ENCODE peak calls at places on chromosomes 2 and 18, in four cellular contexts. One of them, this sample, is unnamed.
A peak's percentile ranks its signal among the peaks of the same experiment; 100 is the strongest.

GRCh38 chr2:231332388-231332787 is 63.1 kb upstream of the B3GNT7 start:
- DNase-seq in transverse colon: no peak
- DNase-seq in neural crest cell: no peak
- DNase-seq in body of pancreas: no peak
- DNase-seq in this sample: no peak

GRCh38 chr18:58407649-58408407 is 221.1 kb downstream of the ALPK2 start:
- DNase-seq in transverse colon: no peak
- DNase-seq in body of pancreas: no peak
- DNase-seq in neural crest cell: no peak
- DNase-seq in this sample: no peak

GRCh38 chr2:200171761-200172482 is 134.6 kb upstream of the SPATS2L start:
- DNase-seq in neural crest cell: no peak
- DNase-seq in transverse colon: no peak
- DNase-seq in body of pancreas: no peak
- DNase-seq in this sample: no peak

GRCh38 chr2:71223767-71224333 is 3.1 kb downstream of the PAIP2B start:
- DNase-seq in body of pancreas: peak; percentile 75
- DNase-seq in transverse colon: peak; percentile 64
- DNase-seq in neural crest cell: peak; percentile 54
- DNase-seq in this sample: peak; percentile 66

GRCh38 chr2:137826373-137827372 is 137.6 kb upstream of the HNMT start:
- DNase-seq in body of pancreas: no peak
- DNase-seq in transverse colon: no peak
- DNase-seq in neural crest cell: no peak
- DNase-seq in this sample: no peak

GRCh38 chr2:41965886-41966285 is 81.9 kb upstream of the PKDCC start:
- DNase-seq in transverse colon: peak; percentile 20
- DNase-seq in neural crest cell: no peak
- DNase-seq in body of pancreas: peak; percentile 35
- DNase-seq in this sample: no peak

GRCh38 chr18:32478317-32478716 is 7.6 kb upstream of the GAREM1 start:
- DNase-seq in neural crest cell: no peak
- DNase-seq in body of pancreas: no peak
- DNase-seq in transverse colon: no peak
- DNase-seq in this sample: no peak

GRCh38 chr2:231919341-231920035 is 6.7 kb downstream of the NPPC start:
- DNase-seq in transverse colon: no peak
- DNase-seq in body of pancreas: no peak
- DNase-seq in neural crest cell: no peak
- DNase-seq in this sample: no peak

GRCh38 chr2:196500686-196501431 is 138.7 kb upstream of the CCDC150 start:
- DNase-seq in body of pancreas: no peak
- DNase-seq in neural crest cell: no peak
- DNase-seq in transverse colon: no peak
- DNase-seq in this sample: no peak

GRCh38 chr2:232541961-232542714 is 2.6 kb downstream of the CHRNG start:
- DNase-seq in transverse colon: no peak
- DNase-seq in body of pancreas: no peak
- DNase-seq in neural crest cell: no peak
- DNase-seq in this sample: no peak

GRCh38 chr2:227450921-227451654 is 20.9 kb upstream of the AGFG1 start:
- DNase-seq in neural crest cell: no peak
- DNase-seq in body of pancreas: peak; percentile 39
- DNase-seq in transverse colon: no peak
- DNase-seq in this sample: no peak

GRCh38 chr18:51135795-51136194 is 61.7 kb downstream of the MEX3C start:
- DNase-seq in transverse colon: no peak
- DNase-seq in neural crest cell: no peak
- DNase-seq in body of pancreas: no peak
- DNase-seq in this sample: peak; percentile 25

GRCh38 chr2:201175971-201176570 is 6.9 kb upstream of the CASP10 start:
- DNase-seq in transverse colon: peak; percentile 27
- DNase-seq in neural crest cell: no peak
- DNase-seq in body of pancreas: peak; percentile 48
- DNase-seq in this sample: peak; percentile 77

GRCh38 chr2:150280255-150280654 is 207.2 kb downstream of the RND3 start:
- DNase-seq in transverse colon: no peak
- DNase-seq in neural crest cell: no peak
- DNase-seq in body of pancreas: peak; percentile 32
- DNase-seq in this sample: no peak

GRCh38 chr18:9365406-9365805 is 30.8 kb downstream of the TWSG1 start:
- DNase-seq in body of pancreas: no peak
- DNase-seq in transverse colon: no peak
- DNase-seq in neural crest cell: no peak
- DNase-seq in this sample: no peak

GRCh38 chr2:236939751-236940229 is 145.9 kb upstream of the COPS8 start:
- DNase-seq in body of pancreas: no peak
- DNase-seq in transverse colon: no peak
- DNase-seq in neural crest cell: no peak
- DNase-seq in this sample: no peak

GRCh38 chr2:58553937-58554336 is 312.8 kb upstream of the FANCL start:
- DNase-seq in transverse colon: no peak
- DNase-seq in body of pancreas: no peak
- DNase-seq in neural crest cell: no peak
- DNase-seq in this sample: peak; percentile 34

GRCh38 chr2:168053676-168054075 is 193.7 kb downstream of the STK39 start:
- DNase-seq in transverse colon: no peak
- DNase-seq in neural crest cell: no peak
- DNase-seq in body of pancreas: no peak
- DNase-seq in this sample: no peak

GRCh38 chr2:207617011-207617671 is 8.1 kb downstream of the METTL21A start:
- DNase-seq in neural crest cell: no peak
- DNase-seq in body of pancreas: no peak
- DNase-seq in transverse colon: no peak
- DNase-seq in this sample: no peak

GRCh38 chr2:122138561-122138960 is 383.1 kb downstream of the TSN start:
- DNase-seq in transverse colon: no peak
- DNase-seq in neural crest cell: no peak
- DNase-seq in body of pancreas: no peak
- DNase-seq in this sample: no peak

GRCh38 chr18:3903341-3903740 is 453.4 kb downstream of the TGIF1 start:
- DNase-seq in transverse colon: no peak
- DNase-seq in neural crest cell: no peak
- DNase-seq in body of pancreas: no peak
- DNase-seq in this sample: no peak

GRCh38 chr18:40867452-40867851 is 1087.6 kb upstream of the PIK3C3 start:
- DNase-seq in neural crest cell: no peak
- DNase-seq in body of pancreas: no peak
- DNase-seq in transverse colon: no peak
- DNase-seq in this sample: no peak

GRCh38 chr2:70753978-70754377 is 14.0 kb downstream of the ADD2 start:
- DNase-seq in body of pancreas: no peak
- DNase-seq in neural crest cell: no peak
- DNase-seq in transverse colon: no peak
- DNase-seq in this sample: no peak

GRCh38 chr18:78612318-78612717 is 367.3 kb upstream of the SALL3 start:
- DNase-seq in neural crest cell: no peak
- DNase-seq in transverse colon: no peak
- DNase-seq in body of pancreas: no peak
- DNase-seq in this sample: no peak

GRCh38 chr2:178909507-178909906 is 102.3 kb upstream of the TTN start:
- DNase-seq in transverse colon: no peak
- DNase-seq in body of pancreas: no peak
- DNase-seq in neural crest cell: no peak
- DNase-seq in this sample: no peak

GRCh38 chr2:40129725-40130124 is 322.2 kb downstream of the SLC8A1 start:
- DNase-seq in transverse colon: peak; percentile 29
- DNase-seq in neural crest cell: no peak
- DNase-seq in body of pancreas: no peak
- DNase-seq in this sample: no peak

GRCh38 chr18:7329036-7329435 is 98.1 kb downstream of the LRRC30 start:
- DNase-seq in body of pancreas: no peak
- DNase-seq in neural crest cell: no peak
- DNase-seq in transverse colon: no peak
- DNase-seq in this sample: no peak

GRCh38 chr18:75314117-75314516 is 103.5 kb downstream of the TSHZ1 start:
- DNase-seq in body of pancreas: no peak
- DNase-seq in transverse colon: no peak
- DNase-seq in neural crest cell: no peak
- DNase-seq in this sample: no peak

GRCh38 chr2:228048838-228049490 is 132.5 kb downstream of the SPHKAP start:
- DNase-seq in neural crest cell: peak; percentile 17
- DNase-seq in body of pancreas: peak; percentile 32
- DNase-seq in transverse colon: peak; percentile 10
- DNase-seq in this sample: peak; percentile 66

GRCh38 chr2:156329031-156329921 is 3.2 kb downstream of the NR4A2 start:
- DNase-seq in body of pancreas: no peak
- DNase-seq in transverse colon: no peak
- DNase-seq in neural crest cell: no peak
- DNase-seq in this sample: no peak

GRCh38 chr2:174158003-174158402 is 90.3 kb downstream of the OLA1 start:
- DNase-seq in body of pancreas: peak; percentile 42
- DNase-seq in transverse colon: peak; percentile 16
- DNase-seq in neural crest cell: peak; percentile 26
- DNase-seq in this sample: peak; percentile 59

GRCh38 chr2:118846667-118847446 is 591 bp downstream of the EN1 start:
- DNase-seq in body of pancreas: no peak
- DNase-seq in neural crest cell: no peak
- DNase-seq in transverse colon: no peak
- DNase-seq in this sample: peak; percentile 46

GRCh38 chr2:176923205-176923604 is 289.4 kb upstream of the HNRNPA3 start:
- DNase-seq in transverse colon: no peak
- DNase-seq in neural crest cell: no peak
- DNase-seq in body of pancreas: no peak
- DNase-seq in this sample: no peak
- TF ChIP-seq CTCF in transverse colon: no peak
- TF ChIP-seq CTCF in neural crest cell: no peak
- TF ChIP-seq CTCF in body of pancreas: no peak
- TF ChIP-seq CTCF in this sample: no peak

GRCh38 chr2:101442042-101442666 is 32.8 kb downstream of the RFX8 start:
- DNase-seq in neural crest cell: no peak
- DNase-seq in body of pancreas: no peak
- DNase-seq in transverse colon: no peak
- DNase-seq in this sample: no peak
- TF ChIP-seq CTCF in neural crest cell: no peak
- TF ChIP-seq CTCF in body of pancreas: no peak
- TF ChIP-seq CTCF in transverse colon: no peak
- TF ChIP-seq CTCF in this sample: no peak

DNA sequence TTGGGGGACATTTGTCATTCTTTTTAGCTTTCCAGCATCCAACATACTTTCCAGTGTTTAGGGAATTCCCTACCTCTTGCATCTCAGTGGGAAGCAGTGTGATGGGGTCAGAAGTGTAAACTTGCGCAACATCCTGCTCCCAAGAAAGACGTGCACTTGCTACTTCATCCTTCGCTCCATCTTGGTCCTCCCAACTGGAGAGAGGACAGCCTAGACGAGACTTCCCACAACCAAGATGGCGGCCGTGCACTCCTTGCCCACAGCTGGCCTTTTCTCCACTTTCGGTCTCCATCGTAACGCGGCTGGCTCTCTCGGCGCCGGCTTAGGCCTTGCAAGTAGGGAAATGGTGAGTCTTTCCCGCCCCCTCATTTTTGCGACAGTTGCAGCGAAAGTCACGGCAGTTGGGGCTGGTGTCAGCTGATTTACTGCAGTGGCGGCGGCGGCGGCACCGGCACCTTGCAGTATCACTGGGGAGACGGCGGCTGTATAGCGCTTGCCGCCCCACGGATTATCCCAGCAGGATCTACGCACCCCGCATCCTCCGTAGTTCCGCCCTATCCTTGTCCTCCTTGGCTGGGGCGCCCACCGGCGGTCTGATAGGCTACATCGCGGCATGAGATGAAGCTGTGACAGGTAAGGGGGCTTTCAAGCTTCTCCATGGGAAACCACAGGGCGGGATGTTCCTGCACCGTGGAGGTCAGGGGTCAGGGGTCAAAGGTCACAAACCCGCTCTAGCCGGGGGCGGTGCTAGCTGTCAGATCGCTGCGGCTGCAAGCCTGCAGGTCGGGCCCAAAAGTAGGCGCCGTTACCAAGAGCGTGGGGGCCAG is at the start of gene WDR7:
- DNase-seq in neural crest cell: peak; percentile 90
- DNase-seq in body of pancreas: peak; percentile 99
- DNase-seq in transverse colon: peak; percentile 97
- DNase-seq in this sample: peak; percentile 94
- TF ChIP-seq CTCF in neural crest cell: no peak
- TF ChIP-seq CTCF in body of pancreas: no peak
- TF ChIP-seq CTCF in transverse colon: peak; percentile 13
- TF ChIP-seq CTCF in this sample: no peak

GRCh38 chr2:172279843-172280242 is 147.5 kb upstream of the ITGA6 start:
- DNase-seq in transverse colon: no peak
- DNase-seq in neural crest cell: no peak
- DNase-seq in body of pancreas: no peak
- DNase-seq in this sample: no peak
- TF ChIP-seq CTCF in transverse colon: no peak
- TF ChIP-seq CTCF in neural crest cell: no peak
- TF ChIP-seq CTCF in body of pancreas: no peak
- TF ChIP-seq CTCF in this sample: no peak

GRCh38 chr2:21422050-21422449 is 298.3 kb downstream of the TDRD15 start:
- DNase-seq in transverse colon: peak; percentile 16
- DNase-seq in neural crest cell: peak; percentile 51
- DNase-seq in body of pancreas: no peak
- DNase-seq in this sample: peak; percentile 29
- TF ChIP-seq CTCF in transverse colon: no peak
- TF ChIP-seq CTCF in neural crest cell: peak; percentile 56
- TF ChIP-seq CTCF in body of pancreas: no peak
- TF ChIP-seq CTCF in this sample: no peak

DNA sequence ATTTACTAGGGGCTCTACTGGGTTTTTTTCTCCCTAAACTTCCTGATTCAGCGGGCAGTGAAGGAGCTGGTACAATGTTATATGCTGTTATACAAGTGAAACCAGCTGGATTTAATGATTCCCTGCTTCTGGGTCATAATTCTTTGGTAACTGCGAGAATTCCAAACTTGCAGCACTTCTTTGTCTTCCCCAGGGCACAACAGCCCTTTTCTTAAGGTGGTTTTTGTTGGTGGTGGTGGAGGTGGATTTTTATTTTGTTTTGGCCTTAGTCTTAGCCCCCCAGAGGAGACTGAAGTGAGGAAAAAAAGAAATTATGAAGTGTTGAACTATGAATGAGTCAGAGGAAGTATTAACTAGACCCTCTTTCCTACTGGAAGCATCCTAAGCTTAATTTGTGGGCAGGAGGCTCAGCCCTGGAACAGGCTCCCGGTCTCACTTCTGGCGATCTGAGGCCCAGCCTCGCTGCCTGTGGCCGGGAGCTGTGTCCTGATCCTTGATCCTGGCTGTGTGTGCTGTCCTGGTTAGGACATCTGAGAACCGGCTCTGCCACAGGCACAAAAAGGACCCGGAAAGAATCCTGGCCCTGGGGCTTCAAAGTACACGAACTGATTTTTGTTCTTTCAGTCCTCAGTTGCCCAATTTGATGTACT is 141.9 kb downstream of the LYPD6B start:
- DNase-seq in transverse colon: no peak
- DNase-seq in neural crest cell: no peak
- DNase-seq in body of pancreas: no peak
- DNase-seq in this sample: no peak
- TF ChIP-seq CTCF in transverse colon: no peak
- TF ChIP-seq CTCF in neural crest cell: no peak
- TF ChIP-seq CTCF in body of pancreas: no peak
- TF ChIP-seq CTCF in this sample: no peak

DNA sequence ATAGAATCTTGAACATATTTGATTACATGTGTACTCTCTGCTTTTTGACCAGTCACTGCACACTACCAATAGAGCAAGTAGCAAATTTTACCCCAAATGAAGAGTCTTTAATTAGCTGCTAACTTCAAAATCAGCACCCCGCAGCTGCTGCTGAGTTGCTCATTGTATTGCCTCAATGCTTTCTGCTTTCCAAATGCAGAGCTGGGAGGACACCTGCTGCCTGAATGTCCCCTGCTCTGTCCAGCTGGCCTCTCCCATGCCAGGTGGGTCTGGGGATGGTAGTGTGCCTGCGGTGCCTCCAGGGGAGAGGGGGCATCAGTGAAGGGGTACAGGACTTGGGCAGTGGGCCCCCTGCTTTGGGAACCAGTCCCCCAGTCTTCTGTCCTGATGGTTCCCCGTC is 184.8 kb downstream of the PRKCE start:
- DNase-seq in body of pancreas: no peak
- DNase-seq in transverse colon: no peak
- DNase-seq in neural crest cell: no peak
- DNase-seq in this sample: no peak
- TF ChIP-seq CTCF in body of pancreas: no peak
- TF ChIP-seq CTCF in transverse colon: no peak
- TF ChIP-seq CTCF in neural crest cell: no peak
- TF ChIP-seq CTCF in this sample: no peak

This sample was measured in Calu3.